ENCODE peak calls at places on chromosomes 7 and 10, in nine cellular contexts. P, K, D, T, A, B, Q, C and S are unnamed samples. For H3K27me3, the result is how much of the 10 kb centered on the place peaks cover.

GRCh38 chr10:85613391-85613790 is 753.2 kb downstream of the GRID1 start:
- DNase-seq in B (no peak), P (no peak), D (no peak), A (no peak), Q (no peak), C (no peak), T (no peak), K (no peak), S (no peak)

GRCh38 chr7:81983421-81983820 is 213.6 kb upstream of the HGF start:
- DNase-seq in T (no peak), Q (no peak), B (no peak), D (no peak), K (no peak), A (no peak), C (no peak), P (no peak), S (no peak)

GRCh38 chr10:70255329-70256299 is 22.4 kb upstream of the PPA1 start:
- DNase-seq in K (peak), D (peak), C (peak), P (peak), Q (peak), B (peak), A (no peak), T (peak), S (peak)

GRCh38 chr7:136489808-136490207 is 378.6 kb upstream of the CHRM2 start:
- DNase-seq in T (no peak), A (no peak), Q (no peak), B (no peak), P (no peak), K (no peak), C (no peak), D (no peak), S (no peak)

GRCh38 chr7:137337902-137338301 is 5.6 kb downstream of the PTN start:
- DNase-seq in K (no peak), A (no peak), D (no peak), T (no peak), P (no peak), Q (no peak), B (no peak), C (no peak), S (peak)

GRCh38 chr10:89348458-89348857 is 20.7 kb downstream of the IFIT3 start:
- DNase-seq in C (no peak), P (no peak), B (no peak), D (no peak), Q (no peak), K (no peak), A (no peak), T (no peak), S (no peak)

GRCh38 chr10:7291487-7292113 is 119.2 kb downstream of the SFMBT2 start:
- DNase-seq in C (no peak), P (no peak), B (peak), K (no peak), A (no peak), T (no peak), Q (no peak), D (no peak), S (no peak)

GRCh38 chr7:29783671-29784070 is 22.6 kb upstream of the WIPF3 start:
- DNase-seq in P (no peak), D (no peak), A (no peak), K (no peak), B (no peak), T (no peak), C (no peak), Q (no peak), S (no peak)

GRCh38 chr10:108378779-108379178 is 1214.3 kb upstream of the SORCS1 start:
- DNase-seq in T (no peak), A (no peak), K (no peak), Q (no peak), D (no peak), P (no peak), C (no peak), B (no peak), S (no peak)
- H3K4me3 ChIP-seq in T (no peak), A (no peak), K (no peak), Q (no peak), D (no peak), P (no peak), C (no peak), B (no peak), S (no peak)

GRCh38 chr7:112619343-112619742 is 138.6 kb downstream of the LSMEM1 start:
- DNase-seq in Q (no peak), C (no peak), A (no peak), K (no peak), B (no peak), T (no peak), D (no peak), P (no peak), S (no peak)

GRCh38 chr7:112616295-112616694 is 135.5 kb downstream of the LSMEM1 start:
- DNase-seq in D (no peak), C (no peak), A (no peak), Q (no peak), K (no peak), P (no peak), T (no peak), B (no peak), S (no peak)

GRCh38 chr7:112624416-112624815 is 143.6 kb downstream of the LSMEM1 start:
- DNase-seq in B (no peak), P (no peak), D (no peak), C (no peak), K (no peak), A (no peak), Q (no peak), T (no peak), S (no peak)

GRCh38 chr7:112622159-112622715 is 141.4 kb downstream of the LSMEM1 start:
- DNase-seq in D (no peak), A (no peak), T (no peak), C (no peak), K (no peak), P (no peak), Q (no peak), B (no peak), S (peak)
- H3K27me3 ChIP-seq in D (under half), A (under half), T (under half), C (under half), K (under half), P (under half), Q (under half), B (under half), S (under half)

DNA sequence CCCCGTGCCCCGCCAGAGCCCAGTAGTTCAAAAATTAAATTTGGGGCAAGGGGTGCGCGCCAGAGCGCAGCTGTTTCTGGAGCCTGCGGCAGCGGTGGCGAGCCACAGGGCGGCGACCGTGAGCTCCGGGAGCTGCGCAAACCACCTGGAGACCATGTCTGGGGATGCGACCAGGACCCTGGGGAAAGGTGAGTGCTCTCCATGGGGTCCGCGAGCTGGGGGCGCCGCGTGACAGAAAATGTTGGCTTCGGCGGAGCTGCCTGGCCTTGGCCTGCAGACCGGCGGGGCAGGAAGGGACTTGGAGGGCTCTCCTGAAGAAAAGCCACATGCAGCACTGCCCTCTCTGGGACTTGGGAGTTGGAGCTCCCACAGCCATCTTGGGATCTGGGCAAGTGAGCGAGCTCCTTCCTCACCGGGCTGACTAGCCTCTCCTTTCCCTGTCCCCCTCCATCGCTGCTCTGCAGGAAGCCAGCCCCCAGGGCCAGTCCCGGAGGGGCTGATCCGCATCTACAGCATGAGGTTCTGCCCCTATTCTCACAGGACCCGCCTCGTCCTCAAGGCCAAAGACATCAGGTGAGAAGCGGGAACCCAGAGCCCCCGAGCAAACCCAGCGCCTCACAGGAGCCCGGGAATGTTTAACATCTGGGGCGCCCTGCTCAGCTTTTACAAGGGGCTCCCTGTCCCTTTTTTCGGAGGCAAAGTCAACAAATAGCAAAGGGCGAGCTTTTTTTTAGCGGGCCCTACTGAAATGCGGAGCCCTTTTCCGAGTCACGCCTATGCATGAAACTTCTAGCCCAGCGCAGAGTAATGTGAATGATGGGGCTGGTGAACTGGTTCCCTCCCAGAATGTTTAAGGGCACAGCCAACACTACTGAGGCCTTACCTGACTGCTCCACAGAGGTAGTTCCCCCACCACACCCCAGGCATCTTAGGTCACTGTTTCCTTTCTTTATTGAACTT is 6.1 kb downstream of the GSTO2 start:
- DNase-seq in A (no peak), K (peak), Q (peak), D (no peak), T (peak), B (no peak), P (peak), C (peak), S (peak)
- H3K4me3 ChIP-seq in A (peak), K (no peak), Q (peak), D (peak), T (no peak), B (peak), P (peak), C (peak), S (peak)

GRCh38 chr7:88324699-88325098 is 18.0 kb upstream of the STEAP4 start:
- DNase-seq in C (no peak), D (no peak), K (no peak), T (no peak), Q (no peak), A (no peak), P (no peak), B (no peak), S (no peak)

GRCh38 chr7:88328787-88329186 is 22.1 kb upstream of the STEAP4 start:
- DNase-seq in B (no peak), D (no peak), T (no peak), Q (no peak), P (no peak), C (no peak), A (no peak), K (no peak), S (no peak)

GRCh38 chr7:88331322-88331721 is 24.6 kb upstream of the STEAP4 start:
- DNase-seq in A (no peak), T (no peak), Q (no peak), D (no peak), C (no peak), P (no peak), B (no peak), K (no peak), S (no peak)

GRCh38 chr7:88329532-88330463 is 23.1 kb upstream of the STEAP4 start:
- DNase-seq in K (no peak), P (no peak), D (no peak), B (no peak), Q (no peak), C (no peak), A (no peak), T (no peak), S (no peak)
- H3K27me3 ChIP-seq in K (under half), P (under half), D (under half), B (under half), Q (under half), C (under half), A (under half), T (under half), S (under half)

GRCh38 chr10:32000937-32001336 is 55.3 kb downstream of the KIF5B start:
- DNase-seq in A (no peak), T (peak), K (no peak), Q (no peak), B (peak), P (no peak), D (no peak), C (no peak), S (no peak)
- H3K4me3 ChIP-seq in A (no peak), T (no peak), K (no peak), Q (no peak), B (no peak), P (no peak), D (no peak), C (no peak), S (no peak)

GRCh38 chr7:286278-286677 is 3.7 kb upstream of the FOXL3 start:
- DNase-seq in D (no peak), P (no peak), T (no peak), B (no peak), K (no peak), A (no peak), C (no peak), Q (no peak), S (no peak)

GRCh38 chr7:282621-283020 is 7.3 kb upstream of the FOXL3 start:
- DNase-seq in D (no peak), A (no peak), Q (no peak), P (no peak), C (no peak), K (no peak), T (no peak), B (no peak), S (peak)

GRCh38 chr7:285731-286130 is 4.2 kb upstream of the FOXL3 start:
- DNase-seq in K (no peak), T (no peak), D (no peak), Q (no peak), C (no peak), P (no peak), A (no peak), B (no peak), S (peak)

GRCh38 chr7:281637-282036 is 8.3 kb upstream of the FOXL3 start:
- DNase-seq in Q (no peak), P (no peak), B (no peak), C (no peak), A (no peak), K (no peak), D (no peak), T (no peak), S (no peak)

GRCh38 chr7:284762-285722 is 4.9 kb upstream of the FOXL3 start:
- DNase-seq in Q (no peak), D (no peak), K (no peak), B (no peak), P (no peak), C (no peak), A (no peak), T (no peak), S (peak)
- H3K27me3 ChIP-seq in Q (under half), D (under half), K (under half), B (under half), P (under half), C (under half), A (under half), T (half or more), S (under half)